ENCODE peak calls at places on chromosomes 16 and 17, in five cellular contexts. One of them, this sample, is unnamed.

GRCh38 chr16:57759541-57760356 is 24.2 kb downstream of the KATNB1 start:
- DNase-seq in left ventricle myocardium inferior: no peak
- DNase-seq in upper lobe of right lung: no peak
- DNase-seq in fibroblast of lung: no peak
- DNase-seq in Peyer's patch: no peak
- DNase-seq in this sample: peak

GRCh38 chr16:1416521-1416941 is 2.0 kb upstream of the UNKL start:
- DNase-seq in left ventricle myocardium inferior: no peak
- DNase-seq in upper lobe of right lung: no peak
- DNase-seq in fibroblast of lung: no peak
- DNase-seq in Peyer's patch: no peak
- DNase-seq in this sample: no peak

GRCh38 chr17:28758411-28759121 is 14.8 kb downstream of the TRAF4 start:
- DNase-seq in left ventricle myocardium inferior: no peak
- DNase-seq in upper lobe of right lung: peak
- DNase-seq in fibroblast of lung: no peak
- DNase-seq in Peyer's patch: peak
- DNase-seq in this sample: no peak

GRCh38 chr16:25481636-25482035 is 210.1 kb upstream of the HS3ST4 start:
- DNase-seq in left ventricle myocardium inferior: no peak
- DNase-seq in upper lobe of right lung: no peak
- DNase-seq in fibroblast of lung: peak
- DNase-seq in Peyer's patch: no peak
- DNase-seq in this sample: no peak

GRCh38 chr16:57304169-57305061 is 19.9 kb upstream of the PLLP start:
- DNase-seq in left ventricle myocardium inferior: no peak
- DNase-seq in upper lobe of right lung: peak
- DNase-seq in fibroblast of lung: peak
- DNase-seq in Peyer's patch: peak
- DNase-seq in this sample: no peak

GRCh38 chr17:78343099-78343432 is 16.8 kb downstream of the SOCS3 start:
- DNase-seq in left ventricle myocardium inferior: peak
- DNase-seq in upper lobe of right lung: peak
- DNase-seq in fibroblast of lung: peak
- DNase-seq in Peyer's patch: peak
- DNase-seq in this sample: peak

GRCh38 chr17:14351493-14351892 is 50.6 kb downstream of the HS3ST3B1 start:
- DNase-seq in left ventricle myocardium inferior: no peak
- DNase-seq in upper lobe of right lung: no peak
- DNase-seq in fibroblast of lung: peak
- DNase-seq in Peyer's patch: no peak
- DNase-seq in this sample: no peak

GRCh38 chr17:42660692-42661345 is 1.7 kb downstream of the TUBG2 start:
- DNase-seq in left ventricle myocardium inferior: no peak
- DNase-seq in upper lobe of right lung: no peak
- DNase-seq in fibroblast of lung: peak
- DNase-seq in Peyer's patch: no peak
- DNase-seq in this sample: peak

GRCh38 chr17:81267390-81268067 is 27.6 kb downstream of the SLC38A10 start:
- DNase-seq in left ventricle myocardium inferior: no peak
- DNase-seq in upper lobe of right lung: no peak
- DNase-seq in fibroblast of lung: no peak
- DNase-seq in Peyer's patch: no peak
- DNase-seq in this sample: no peak

GRCh38 chr17:3513305-3514035 is 37.7 kb downstream of the ASPA start:
- DNase-seq in left ventricle myocardium inferior: no peak
- DNase-seq in upper lobe of right lung: no peak
- DNase-seq in fibroblast of lung: no peak
- DNase-seq in Peyer's patch: no peak
- DNase-seq in this sample: no peak

GRCh38 chr17:6910987-6911603 is 79.6 kb upstream of the TEKT1 start:
- DNase-seq in left ventricle myocardium inferior: no peak
- DNase-seq in upper lobe of right lung: no peak
- DNase-seq in fibroblast of lung: peak
- DNase-seq in Peyer's patch: no peak
- DNase-seq in this sample: peak

GRCh38 chr16:3884398-3884797 is 3.9 kb upstream of the CREBBP start:
- DNase-seq in left ventricle myocardium inferior: no peak
- DNase-seq in upper lobe of right lung: no peak
- DNase-seq in fibroblast of lung: no peak
- DNase-seq in Peyer's patch: no peak
- DNase-seq in this sample: no peak

GRCh38 chr16:79554912-79555311 is 45.6 kb downstream of the MAF start:
- DNase-seq in left ventricle myocardium inferior: no peak
- DNase-seq in upper lobe of right lung: no peak
- DNase-seq in fibroblast of lung: no peak
- DNase-seq in Peyer's patch: no peak
- DNase-seq in this sample: no peak

GRCh38 chr17:66016231-66016630 is 175.7 kb downstream of the CEP112 start:
- DNase-seq in left ventricle myocardium inferior: no peak
- DNase-seq in upper lobe of right lung: no peak
- DNase-seq in fibroblast of lung: no peak
- DNase-seq in Peyer's patch: no peak
- DNase-seq in this sample: no peak

GRCh38 chr16:16030449-16030848 is 81.0 kb downstream of the ABCC1 start:
- DNase-seq in left ventricle myocardium inferior: no peak
- DNase-seq in upper lobe of right lung: no peak
- DNase-seq in fibroblast of lung: no peak
- DNase-seq in Peyer's patch: no peak
- DNase-seq in this sample: no peak

GRCh38 chr16:28321700-28322411 is 29.5 kb downstream of the SBK1 start:
- DNase-seq in left ventricle myocardium inferior: no peak
- DNase-seq in upper lobe of right lung: no peak
- DNase-seq in fibroblast of lung: peak
- DNase-seq in Peyer's patch: peak
- DNase-seq in this sample: peak

GRCh38 chr16:5036228-5037156 is 2.8 kb upstream of the NAGPA start:
- DNase-seq in left ventricle myocardium inferior: no peak
- DNase-seq in upper lobe of right lung: no peak
- DNase-seq in fibroblast of lung: peak
- DNase-seq in Peyer's patch: no peak
- DNase-seq in this sample: no peak

GRCh38 chr17:44065668-44066203 is 735 bp downstream of the LSM12 start:
- DNase-seq in left ventricle myocardium inferior: no peak
- DNase-seq in upper lobe of right lung: no peak
- DNase-seq in fibroblast of lung: no peak
- DNase-seq in Peyer's patch: no peak
- DNase-seq in this sample: no peak

GRCh38 chr16:67857547-67858233 is 10.2 kb upstream of the CENPT start:
- DNase-seq in left ventricle myocardium inferior: peak
- DNase-seq in upper lobe of right lung: peak
- DNase-seq in fibroblast of lung: peak
- DNase-seq in Peyer's patch: peak
- DNase-seq in this sample: peak

GRCh38 chr17:8685396-8685795 is 54.9 kb upstream of the MYH10 start:
- DNase-seq in left ventricle myocardium inferior: no peak
- DNase-seq in upper lobe of right lung: no peak
- DNase-seq in fibroblast of lung: peak
- DNase-seq in Peyer's patch: no peak
- DNase-seq in this sample: no peak

GRCh38 chr16:2090819-2091721 is 43.3 kb downstream of the TSC2 start:
- DNase-seq in left ventricle myocardium inferior: peak
- DNase-seq in upper lobe of right lung: peak
- DNase-seq in fibroblast of lung: peak
- DNase-seq in Peyer's patch: peak
- DNase-seq in this sample: peak

GRCh38 chr16:4309833-4310266 is 6.0 kb upstream of the GLIS2 start:
- DNase-seq in left ventricle myocardium inferior: peak
- DNase-seq in upper lobe of right lung: peak
- DNase-seq in fibroblast of lung: peak
- DNase-seq in Peyer's patch: peak
- DNase-seq in this sample: no peak

GRCh38 chr16:19346335-19346922 is 60.9 kb downstream of the CLEC19A start:
- DNase-seq in left ventricle myocardium inferior: no peak
- DNase-seq in upper lobe of right lung: no peak
- DNase-seq in fibroblast of lung: no peak
- DNase-seq in Peyer's patch: no peak
- DNase-seq in this sample: no peak

GRCh38 chr17:27389542-27390140 is 66.6 kb upstream of the KSR1 start:
- DNase-seq in left ventricle myocardium inferior: no peak
- DNase-seq in upper lobe of right lung: no peak
- DNase-seq in fibroblast of lung: no peak
- DNase-seq in Peyer's patch: no peak
- DNase-seq in this sample: no peak

GRCh38 chr17:14299261-14300093 is 1.4 kb upstream of the HS3ST3B1 start:
- DNase-seq in left ventricle myocardium inferior: no peak
- DNase-seq in upper lobe of right lung: peak
- DNase-seq in fibroblast of lung: peak
- DNase-seq in Peyer's patch: peak
- DNase-seq in this sample: no peak

GRCh38 chr17:49358638-49359247 is 3.3 kb downstream of the ZNF652 start:
- DNase-seq in left ventricle myocardium inferior: no peak
- DNase-seq in upper lobe of right lung: no peak
- DNase-seq in fibroblast of lung: peak
- DNase-seq in Peyer's patch: peak
- DNase-seq in this sample: no peak

DNA sequence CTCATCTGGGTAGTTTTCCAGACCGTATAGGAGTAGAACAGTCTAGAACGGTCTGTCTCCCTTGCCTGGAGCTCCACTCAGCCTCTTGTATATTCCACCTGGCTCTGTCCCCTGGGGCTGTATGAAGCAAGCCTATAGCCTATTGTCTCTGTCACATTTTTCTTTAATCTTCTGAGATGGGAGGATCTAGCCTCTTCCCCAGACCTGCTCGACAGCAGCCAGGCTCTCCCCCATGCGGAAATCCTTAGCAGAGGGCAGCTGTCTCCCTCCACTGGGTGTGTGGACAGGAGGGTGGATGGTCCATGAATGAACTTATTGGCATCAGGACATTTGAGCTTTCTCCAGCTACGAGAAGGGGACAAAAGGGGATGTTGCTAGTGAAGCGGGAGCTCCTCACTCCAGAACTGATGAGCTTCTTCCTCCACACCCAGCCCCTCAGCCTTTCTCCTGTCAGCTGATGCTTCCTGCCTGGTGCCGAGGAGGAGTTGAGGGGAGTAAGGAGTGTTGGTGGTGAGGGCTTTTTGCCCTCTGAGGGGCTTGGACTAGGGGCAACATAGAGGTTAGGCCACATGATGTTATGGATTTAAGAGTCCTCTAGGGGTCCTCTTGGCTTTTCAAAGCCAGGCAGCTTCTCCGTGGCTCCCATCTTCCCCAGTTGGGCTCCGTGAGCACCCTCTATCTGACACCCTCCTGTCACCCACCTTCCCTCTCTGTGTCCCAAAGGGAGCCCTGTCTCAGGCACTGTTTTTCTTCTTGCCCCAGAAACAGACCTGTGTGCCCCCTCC is 28.0 kb downstream of the ARHGAP23 start:
- DNase-seq in left ventricle myocardium inferior: no peak
- DNase-seq in upper lobe of right lung: no peak
- DNase-seq in fibroblast of lung: no peak
- DNase-seq in Peyer's patch: no peak
- DNase-seq in this sample: no peak
- TF ChIP-seq CTCF in left ventricle myocardium inferior: no peak
- TF ChIP-seq CTCF in upper lobe of right lung: peak
- TF ChIP-seq CTCF in fibroblast of lung: peak
- TF ChIP-seq CTCF in Peyer's patch: no peak
- TF ChIP-seq CTCF in this sample: no peak

GRCh38 chr17:40112718-40113109 is 9.1 kb upstream of the MSL1 start:
- DNase-seq in left ventricle myocardium inferior: no peak
- DNase-seq in upper lobe of right lung: no peak
- DNase-seq in fibroblast of lung: no peak
- DNase-seq in Peyer's patch: no peak
- DNase-seq in this sample: no peak
- H3K27ac ChIP-seq in left ventricle myocardium inferior: peak
- H3K27ac ChIP-seq in upper lobe of right lung: peak
- H3K27ac ChIP-seq in fibroblast of lung: peak
- H3K27ac ChIP-seq in Peyer's patch: peak
- H3K27ac ChIP-seq in this sample: peak

DNA sequence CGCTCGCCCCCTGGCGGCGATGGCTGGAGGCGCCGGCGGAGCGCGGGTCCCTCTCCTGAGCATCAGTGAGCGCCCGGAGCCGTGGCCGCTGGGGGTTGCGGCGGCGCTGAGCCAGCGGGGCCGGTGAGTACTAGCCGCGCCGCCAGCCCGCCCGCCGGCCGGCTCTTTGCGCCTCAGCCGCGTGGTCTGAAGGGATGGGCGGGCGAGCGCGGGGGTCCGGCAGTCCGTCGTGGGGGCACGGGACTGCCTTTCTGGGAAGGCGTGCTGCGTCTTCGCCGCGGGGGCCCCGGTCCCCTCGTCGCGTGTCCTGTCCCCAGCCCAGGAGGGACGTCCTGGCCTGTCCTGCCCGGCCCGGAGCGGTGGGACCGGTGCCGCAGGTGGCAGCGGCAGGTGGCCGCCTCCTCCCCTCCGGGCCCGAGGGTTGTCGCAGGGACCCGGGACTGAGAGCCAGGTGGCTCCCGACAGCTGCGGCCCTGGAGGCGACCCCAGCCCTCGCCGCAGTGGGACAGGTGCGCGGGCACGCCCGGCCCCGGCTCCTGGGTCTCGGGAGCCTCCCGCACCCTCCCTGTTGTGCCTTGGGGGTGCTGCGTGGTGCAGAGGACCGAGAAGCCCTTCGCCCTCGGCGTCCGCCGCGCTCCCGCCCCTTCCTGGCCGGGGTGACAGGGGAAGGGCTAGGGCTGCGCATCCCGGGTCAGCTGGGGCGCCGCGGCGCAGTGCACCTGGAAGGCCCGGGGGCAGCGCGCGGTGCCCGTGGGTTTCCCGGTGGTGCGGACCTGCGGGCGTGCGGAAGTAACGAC is at the start of gene SPECC1:
- DNase-seq in left ventricle myocardium inferior: peak
- DNase-seq in upper lobe of right lung: peak
- DNase-seq in fibroblast of lung: peak
- DNase-seq in Peyer's patch: peak
- DNase-seq in this sample: peak
- TF ChIP-seq CTCF in left ventricle myocardium inferior: peak
- TF ChIP-seq CTCF in upper lobe of right lung: peak
- TF ChIP-seq CTCF in fibroblast of lung: no peak
- TF ChIP-seq CTCF in Peyer's patch: peak
- TF ChIP-seq CTCF in this sample: peak

GRCh38 chr17:69512946-69513345 is 98.4 kb downstream of the MAP2K6 start:
- DNase-seq in left ventricle myocardium inferior: no peak
- DNase-seq in upper lobe of right lung: no peak
- DNase-seq in fibroblast of lung: no peak
- DNase-seq in Peyer's patch: no peak
- DNase-seq in this sample: no peak

GRCh38 chr17:69511244-69511643 is 96.7 kb downstream of the MAP2K6 start:
- DNase-seq in left ventricle myocardium inferior: no peak
- DNase-seq in upper lobe of right lung: no peak
- DNase-seq in fibroblast of lung: no peak
- DNase-seq in Peyer's patch: no peak
- DNase-seq in this sample: no peak

GRCh38 chr17:69516225-69516624 is 101.7 kb downstream of the MAP2K6 start:
- DNase-seq in left ventricle myocardium inferior: no peak
- DNase-seq in upper lobe of right lung: no peak
- DNase-seq in fibroblast of lung: no peak
- DNase-seq in Peyer's patch: no peak
- DNase-seq in this sample: no peak

GRCh38 chr17:69518951-69519350 is 104.5 kb downstream of the MAP2K6 start:
- DNase-seq in left ventricle myocardium inferior: no peak
- DNase-seq in upper lobe of right lung: no peak
- DNase-seq in fibroblast of lung: no peak
- DNase-seq in Peyer's patch: no peak
- DNase-seq in this sample: no peak

DNA sequence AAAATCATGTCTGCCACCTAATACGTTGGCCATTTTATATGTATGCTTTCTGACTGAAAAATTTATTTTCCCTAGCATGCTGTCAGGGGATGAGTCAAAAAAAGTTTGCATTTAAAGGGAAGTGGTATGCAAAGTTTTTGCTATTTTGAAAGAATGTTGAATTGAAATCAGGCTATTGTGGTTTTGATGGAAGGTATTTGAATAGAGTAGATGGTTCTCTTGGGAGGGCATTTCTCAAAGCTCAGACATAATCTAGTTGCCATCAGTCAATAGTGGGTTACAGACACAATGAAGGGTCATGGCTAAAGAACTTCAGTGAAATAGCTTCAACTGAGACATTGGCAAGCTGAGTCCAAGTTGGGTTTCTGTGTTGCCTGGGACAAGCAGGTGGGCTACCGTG is 102.4 kb downstream of the MAP2K6 start:
- DNase-seq in left ventricle myocardium inferior: no peak
- DNase-seq in upper lobe of right lung: no peak
- DNase-seq in fibroblast of lung: peak
- DNase-seq in Peyer's patch: no peak
- DNase-seq in this sample: no peak
- H3K27ac ChIP-seq in left ventricle myocardium inferior: no peak
- H3K27ac ChIP-seq in upper lobe of right lung: no peak
- H3K27ac ChIP-seq in fibroblast of lung: no peak
- H3K27ac ChIP-seq in Peyer's patch: no peak
- H3K27ac ChIP-seq in this sample: no peak

This sample was measured in RWPE1.